ENCODE peak calls at places on chromosome 22, in four cellular contexts. F is sigmoid colon, B is thoracic aorta, L is PC-3. K is an unnamed sample.

GRCh38 chr22:27133951-27134664 is 476.7 kb downstream of the MIAT start:
- DNase-seq in F (peak), B (no peak), L (peak), K (peak)

GRCh38 chr22:44753189-44754042 is 1.0 kb downstream of the ARHGAP8 start:
- DNase-seq in F (no peak), B (no peak), L (peak), K (peak)

GRCh38 chr22:29704528-29705285 is 15.1 kb upstream of the CABP7 start:
- DNase-seq in F (peak), B (no peak), L (peak), K (no peak)

GRCh38 chr22:36256474-36256873 is 3.5 kb downstream of the APOL1 start:
- DNase-seq in F (no peak), B (no peak), L (no peak), K (no peak)

GRCh38 chr22:31269892-31270574 is 22.3 kb downstream of the PIK3IP1 start:
- DNase-seq in F (no peak), B (no peak), L (no peak), K (no peak)

GRCh38 chr22:30398685-30399680 is 2.2 kb downstream of the SEC14L2 start:
- DNase-seq in F (no peak), B (no peak), L (no peak), K (no peak)

GRCh38 chr22:29375436-29376076 is 12.8 kb downstream of the AP1B1 start:
- DNase-seq in F (no peak), B (no peak), L (no peak), K (no peak)

GRCh38 chr22:46027219-46028068 is 50.5 kb upstream of the WNT7B start:
- DNase-seq in F (peak), B (no peak), L (no peak), K (peak)

GRCh38 chr22:31313366-31314147 is 21.3 kb upstream of the PIK3IP1 start:
- DNase-seq in F (peak), B (peak), L (peak), K (peak)

GRCh38 chr22:35567214-35567792 is 26.7 kb downstream of the RASD2 start:
- DNase-seq in F (no peak), B (no peak), L (no peak), K (no peak)

GRCh38 chr22:30424471-30425326 is 869 bp upstream of the MTFP1 start:
- DNase-seq in F (no peak), B (no peak), L (no peak), K (peak)

GRCh38 chr22:48851933-48852549 is 975.6 kb downstream of the BRD1 start:
- DNase-seq in F (peak), B (no peak), L (no peak), K (no peak)

GRCh38 chr22:43566021-43566420 is 154.2 kb downstream of the MPPED1 start:
- DNase-seq in F (no peak), B (no peak), L (no peak), K (no peak)

GRCh38 chr22:49049691-49050090 is 778.0 kb downstream of the BRD1 start:
- DNase-seq in F (no peak), B (no peak), L (no peak), K (no peak)

GRCh38 chr22:20963201-20964052 is 3.6 kb upstream of the AIFM3 start:
- DNase-seq in F (no peak), B (no peak), L (no peak), K (no peak)

GRCh38 chr22:39183991-39184585 is 31.6 kb upstream of the CBX7 start:
- DNase-seq in F (no peak), B (no peak), L (peak), K (no peak)

GRCh38 chr22:35274154-35274871 is 17.0 kb downstream of the HMGXB4 start:
- DNase-seq in F (no peak), B (no peak), L (peak), K (no peak)

GRCh38 chr22:33882991-33883390 is 37.3 kb downstream of the LARGE1 start:
- DNase-seq in F (no peak), B (no peak), L (no peak), K (no peak)

GRCh38 chr22:50293441-50294318 is 13.8 kb downstream of the PLXNB2 start:
- DNase-seq in F (no peak), B (no peak), L (peak), K (peak)

GRCh38 chr22:43776081-43776670 is 35.9 kb downstream of the EFCAB6 start:
- DNase-seq in F (no peak), B (no peak), L (peak), K (no peak)

GRCh38 chr22:19643448-19644313 is 70.6 kb upstream of the SEPTIN5 start:
- DNase-seq in F (no peak), B (no peak), L (no peak), K (no peak)
- H3K27ac ChIP-seq in F (no peak), B (no peak), L (no peak), K (no peak)

DNA sequence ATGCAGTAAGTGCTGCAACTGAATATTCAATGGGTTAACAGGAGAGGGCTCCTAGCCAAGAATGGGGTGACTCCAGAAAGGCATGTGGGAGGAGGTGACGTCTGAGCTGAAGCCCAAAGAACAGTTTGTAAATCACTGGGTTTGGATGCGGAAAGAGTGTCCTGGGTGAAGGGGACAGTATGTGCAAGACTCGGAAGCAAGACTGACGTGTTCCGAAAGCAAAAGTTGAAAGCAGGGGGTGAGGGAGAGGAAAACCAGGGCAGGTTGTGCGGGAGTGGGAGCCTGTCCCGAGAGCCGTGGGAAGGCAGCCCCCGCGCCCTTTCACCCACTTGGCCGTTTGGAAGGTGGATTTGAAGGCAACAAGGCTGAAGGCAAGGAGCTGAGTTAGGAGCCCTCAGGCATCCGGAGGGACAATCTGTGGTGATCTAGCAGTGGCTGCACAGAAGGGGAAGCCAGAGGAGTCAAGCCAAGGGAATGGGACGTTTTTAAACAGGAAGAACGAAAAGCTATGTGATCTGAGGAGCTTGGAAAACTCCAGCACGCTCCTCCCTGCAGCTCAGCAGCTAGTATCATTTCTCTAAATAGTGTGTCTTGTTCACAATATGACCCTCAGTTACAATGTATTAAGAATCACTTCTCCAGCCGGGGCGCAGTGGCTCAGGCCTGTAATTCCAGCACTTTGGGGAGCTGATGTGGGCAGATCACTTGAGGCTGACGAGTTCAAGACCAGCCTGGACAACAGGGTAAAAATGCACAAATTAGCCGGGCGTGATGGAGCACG is 7.7 kb downstream of the SLC25A18 start:
- DNase-seq in F (peak), B (peak), L (no peak), K (peak)
- H3K27ac ChIP-seq in F (peak), B (peak), L (no peak), K (no peak)

GRCh38 chr22:28329582-28330073 is 350.0 kb downstream of the TTC28 start:
- DNase-seq in F (no peak), B (no peak), L (no peak), K (no peak)
- H3K27ac ChIP-seq in F (no peak), B (peak), L (no peak), K (no peak)

DNA sequence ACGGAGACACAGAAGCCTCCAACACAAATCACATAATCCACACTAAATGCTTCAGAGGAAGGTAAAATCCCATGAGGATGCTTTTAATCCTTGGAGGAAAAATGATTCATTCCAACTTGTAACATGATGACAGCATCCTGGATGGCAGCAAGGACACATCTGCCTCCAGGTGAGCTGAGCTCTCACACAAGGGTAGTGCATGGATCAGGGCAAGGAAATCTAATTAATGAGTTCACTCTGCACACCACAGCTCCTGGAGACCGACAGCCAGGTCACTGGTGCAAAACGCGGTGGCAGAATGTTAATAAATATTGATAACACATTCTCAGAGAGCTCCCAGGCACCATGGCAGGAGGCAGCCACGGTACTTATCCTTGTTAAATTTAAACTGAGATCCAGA is 40.3 kb upstream of the CYP2D6 start:
- DNase-seq in F (no peak), B (no peak), L (no peak), K (no peak)
- H3K27ac ChIP-seq in F (no peak), B (no peak), L (no peak), K (no peak)

GRCh38 chr22:41526802-41527799 is 17.2 kb downstream of the POLR3H start:
- DNase-seq in F (peak), B (no peak), L (peak), K (peak)

GRCh38 chr22:41531422-41531727 is 12.9 kb downstream of the POLR3H start:
- DNase-seq in F (no peak), B (no peak), L (no peak), K (no peak)

GRCh38 chr22:41530612-41531421 is 13.5 kb downstream of the POLR3H start:
- DNase-seq in F (no peak), B (no peak), L (no peak), K (no peak)

GRCh38 chr22:41528132-41528766 is 16.0 kb downstream of the POLR3H start:
- DNase-seq in F (no peak), B (no peak), L (no peak), K (no peak)

DNA sequence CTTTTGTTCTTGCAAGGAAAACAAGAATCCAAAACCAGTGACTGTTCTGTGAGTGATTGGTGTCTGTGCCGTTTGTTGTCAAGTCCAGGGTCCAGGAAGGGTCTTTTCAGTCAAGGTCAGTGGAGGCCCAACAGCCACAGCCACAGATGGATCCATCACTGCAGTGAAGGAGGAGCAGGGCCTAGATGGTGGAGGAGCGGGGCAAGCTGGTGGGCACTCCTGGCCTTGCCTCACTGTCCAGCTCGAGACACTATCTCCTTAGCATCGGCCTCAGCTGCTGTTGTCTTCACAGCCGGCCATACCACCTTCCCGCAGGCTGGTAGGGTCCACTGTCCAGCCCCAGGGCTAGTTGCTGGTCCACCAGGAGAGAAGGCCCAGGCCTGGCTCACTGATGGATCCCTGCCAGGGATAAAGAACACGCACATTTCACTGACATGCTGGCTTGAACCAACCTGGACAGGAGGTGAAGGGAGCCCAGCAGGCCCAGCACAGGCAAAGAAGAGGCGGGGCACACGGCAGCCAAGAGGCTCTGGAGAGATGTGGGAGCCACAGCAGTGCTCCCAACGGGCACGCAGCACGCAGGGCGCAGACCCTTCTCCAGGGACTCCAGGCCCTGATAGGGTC is 15.2 kb downstream of the POLR3H start:
- DNase-seq in F (no peak), B (no peak), L (no peak), K (no peak)
- H3K27ac ChIP-seq in F (no peak), B (no peak), L (no peak), K (no peak)

GRCh38 chr22:37910863-37911262 is 4.8 kb downstream of the MICALL1 start:
- DNase-seq in F (peak), B (no peak), L (no peak), K (no peak)
- H3K27ac ChIP-seq in F (peak), B (peak), L (no peak), K (no peak)

DNA sequence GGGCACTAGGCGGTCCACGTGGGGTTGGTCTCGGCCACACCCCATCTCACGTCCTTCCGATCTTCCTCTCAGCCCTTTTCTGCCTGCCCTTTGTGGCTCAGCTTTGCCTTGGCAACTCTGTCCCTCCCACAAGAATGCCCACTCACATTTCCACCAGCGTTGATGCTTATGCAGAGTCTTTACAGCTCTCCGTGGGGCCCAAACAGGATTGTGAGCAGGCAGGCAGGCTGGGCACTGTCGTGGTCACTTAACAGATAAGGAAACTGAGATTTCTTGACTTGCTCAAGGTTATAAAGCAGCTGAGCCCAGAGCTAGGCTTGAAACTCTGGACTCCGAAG is 68.4 kb downstream of the FBXO7 start:
- DNase-seq in F (no peak), B (no peak), L (no peak), K (no peak)
- H3K27ac ChIP-seq in F (peak), B (no peak), L (no peak), K (no peak)

DNA sequence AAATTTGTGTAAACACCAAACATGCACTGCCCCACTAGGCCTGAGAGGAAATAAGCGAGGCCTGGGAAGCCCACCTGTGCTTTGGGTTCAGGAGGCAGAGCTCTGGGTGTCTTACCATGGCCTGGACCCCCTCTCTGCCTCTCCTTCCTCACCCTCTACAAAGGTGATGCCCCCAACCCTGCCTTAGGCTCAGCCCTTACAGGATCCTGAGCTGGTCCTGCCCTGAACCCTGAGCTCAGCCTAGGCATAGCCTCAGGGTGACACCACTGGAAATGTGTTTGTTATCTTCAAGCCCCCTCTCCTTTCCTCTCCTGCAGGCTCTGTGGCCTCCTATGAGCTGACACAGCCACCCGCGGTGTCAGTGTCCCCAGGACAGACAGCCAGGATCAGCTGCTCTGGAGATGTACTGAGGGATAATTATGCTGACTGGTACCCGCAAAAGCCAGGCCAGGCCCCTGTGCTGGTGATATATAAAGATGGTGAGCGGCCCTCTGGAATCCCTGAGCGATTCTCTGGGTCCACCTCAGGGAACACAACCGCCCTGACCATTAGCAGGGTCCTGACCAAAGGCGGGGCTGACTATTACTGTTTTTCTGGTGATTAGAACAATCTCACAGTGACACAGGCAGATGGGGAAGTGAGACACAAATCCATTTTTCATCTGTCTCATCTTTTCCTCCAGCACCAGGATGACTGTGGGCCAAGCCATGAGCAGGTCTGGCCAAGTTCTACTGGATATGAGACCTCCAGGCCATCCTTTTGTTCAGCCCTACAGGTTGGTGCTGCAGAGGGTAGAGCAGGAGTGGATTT is 117.8 kb downstream of the GGTLC2 start:
- DNase-seq in F (no peak), B (no peak), L (no peak), K (no peak)
- H3K27ac ChIP-seq in F (no peak), B (no peak), L (no peak), K (no peak)